ENCODE peak calls at places on chromosome 22, in seven cellular contexts. One of them, this sample, is unnamed.

GRCh38 chr22:37560682-37561208 is 465 bp downstream of the CDC42EP1 start:
- DNase-seq in HCT116: no peak
- DNase-seq in K562: peak; percentile 57
- DNase-seq in SK-N-SH: peak; percentile 65
- DNase-seq in H1: no peak
- DNase-seq in HepG2: no peak
- DNase-seq in GM12878: no peak
- DNase-seq in this sample: peak; percentile 37

GRCh38 chr22:41070665-41071331 is 21.6 kb upstream of the EP300 start:
- DNase-seq in K562: no peak
- DNase-seq in GM12878: no peak
- DNase-seq in HepG2: no peak
- DNase-seq in SK-N-SH: no peak
- DNase-seq in H1: no peak
- DNase-seq in HCT116: no peak
- DNase-seq in this sample: no peak

GRCh38 chr22:46763051-46763705 is 728 bp downstream of the TBC1D22A start:
- DNase-seq in HCT116: no peak
- DNase-seq in SK-N-SH: peak; percentile 52
- DNase-seq in GM12878: no peak
- DNase-seq in K562: peak; percentile 38
- DNase-seq in HepG2: no peak
- DNase-seq in H1: no peak
- DNase-seq in this sample: no peak

GRCh38 chr22:46376096-46376495 is 40.6 kb downstream of the TRMU start:
- DNase-seq in SK-N-SH: no peak
- DNase-seq in H1: no peak
- DNase-seq in GM12878: no peak
- DNase-seq in HepG2: no peak
- DNase-seq in HCT116: no peak
- DNase-seq in K562: no peak
- DNase-seq in this sample: no peak

GRCh38 chr22:32723632-32724031 is 77.9 kb upstream of the TIMP3 start:
- DNase-seq in HCT116: no peak
- DNase-seq in GM12878: peak; percentile 25
- DNase-seq in HepG2: no peak
- DNase-seq in H1: no peak
- DNase-seq in K562: no peak
- DNase-seq in SK-N-SH: no peak
- DNase-seq in this sample: no peak

GRCh38 chr22:39306456-39307361 is 12.7 kb downstream of the RPL3 start:
- DNase-seq in GM12878: no peak
- DNase-seq in SK-N-SH: peak; percentile 51
- DNase-seq in HCT116: no peak
- DNase-seq in H1: no peak
- DNase-seq in K562: peak; percentile 60
- DNase-seq in HepG2: no peak
- DNase-seq in this sample: no peak

GRCh38 chr22:30368420-30368819 is 11.6 kb downstream of the CCDC157 start:
- DNase-seq in SK-N-SH: no peak
- DNase-seq in K562: no peak
- DNase-seq in H1: no peak
- DNase-seq in HepG2: no peak
- DNase-seq in HCT116: no peak
- DNase-seq in GM12878: no peak
- DNase-seq in this sample: no peak

GRCh38 chr22:40426671-40427070 is 56.3 kb downstream of the SGSM3 start:
- DNase-seq in HCT116: no peak
- DNase-seq in H1: no peak
- DNase-seq in GM12878: no peak
- DNase-seq in SK-N-SH: no peak
- DNase-seq in HepG2: no peak
- DNase-seq in K562: no peak
- DNase-seq in this sample: no peak

GRCh38 chr22:39244496-39245129 is at the start of gene PDGFB:
- DNase-seq in GM12878: no peak
- DNase-seq in HCT116: no peak
- DNase-seq in HepG2: no peak
- DNase-seq in H1: no peak
- DNase-seq in K562: no peak
- DNase-seq in SK-N-SH: no peak
- DNase-seq in this sample: peak; percentile 89

GRCh38 chr22:40721266-40721665 is 42.0 kb downstream of the MCHR1 start:
- DNase-seq in HCT116: no peak
- DNase-seq in GM12878: no peak
- DNase-seq in K562: no peak
- DNase-seq in HepG2: peak; percentile 40
- DNase-seq in SK-N-SH: peak; percentile 50
- DNase-seq in H1: no peak
- DNase-seq in this sample: no peak

GRCh38 chr22:47401976-47402770 is 639.7 kb downstream of the TBC1D22A start:
- DNase-seq in HCT116: no peak
- DNase-seq in H1: no peak
- DNase-seq in GM12878: no peak
- DNase-seq in SK-N-SH: no peak
- DNase-seq in K562: no peak
- DNase-seq in HepG2: no peak
- DNase-seq in this sample: no peak

GRCh38 chr22:49969751-49970527 is 9.4 kb downstream of the PIM3 start:
- DNase-seq in HepG2: no peak
- DNase-seq in H1: no peak
- DNase-seq in GM12878: no peak
- DNase-seq in K562: no peak
- DNase-seq in HCT116: no peak
- DNase-seq in SK-N-SH: peak; percentile 21
- DNase-seq in this sample: no peak

GRCh38 chr22:49972163-49973017 is 11.8 kb downstream of the PIM3 start:
- DNase-seq in K562: peak; percentile 22
- DNase-seq in H1: no peak
- DNase-seq in HepG2: no peak
- DNase-seq in HCT116: no peak
- DNase-seq in GM12878: no peak
- DNase-seq in SK-N-SH: peak; percentile 48
- DNase-seq in this sample: no peak

GRCh38 chr22:49970528-49971231 is 10.1 kb downstream of the PIM3 start:
- DNase-seq in H1: peak; percentile 70
- DNase-seq in SK-N-SH: peak; percentile 79
- DNase-seq in GM12878: peak; percentile 85
- DNase-seq in K562: peak; percentile 80
- DNase-seq in HepG2: peak; percentile 97
- DNase-seq in HCT116: peak; percentile 98
- DNase-seq in this sample: peak; percentile 98

GRCh38 chr22:49973018-49973965 is 12.7 kb downstream of the PIM3 start:
- DNase-seq in HepG2: no peak
- DNase-seq in H1: no peak
- DNase-seq in GM12878: no peak
- DNase-seq in K562: no peak
- DNase-seq in HCT116: no peak
- DNase-seq in SK-N-SH: no peak
- DNase-seq in this sample: no peak

DNA sequence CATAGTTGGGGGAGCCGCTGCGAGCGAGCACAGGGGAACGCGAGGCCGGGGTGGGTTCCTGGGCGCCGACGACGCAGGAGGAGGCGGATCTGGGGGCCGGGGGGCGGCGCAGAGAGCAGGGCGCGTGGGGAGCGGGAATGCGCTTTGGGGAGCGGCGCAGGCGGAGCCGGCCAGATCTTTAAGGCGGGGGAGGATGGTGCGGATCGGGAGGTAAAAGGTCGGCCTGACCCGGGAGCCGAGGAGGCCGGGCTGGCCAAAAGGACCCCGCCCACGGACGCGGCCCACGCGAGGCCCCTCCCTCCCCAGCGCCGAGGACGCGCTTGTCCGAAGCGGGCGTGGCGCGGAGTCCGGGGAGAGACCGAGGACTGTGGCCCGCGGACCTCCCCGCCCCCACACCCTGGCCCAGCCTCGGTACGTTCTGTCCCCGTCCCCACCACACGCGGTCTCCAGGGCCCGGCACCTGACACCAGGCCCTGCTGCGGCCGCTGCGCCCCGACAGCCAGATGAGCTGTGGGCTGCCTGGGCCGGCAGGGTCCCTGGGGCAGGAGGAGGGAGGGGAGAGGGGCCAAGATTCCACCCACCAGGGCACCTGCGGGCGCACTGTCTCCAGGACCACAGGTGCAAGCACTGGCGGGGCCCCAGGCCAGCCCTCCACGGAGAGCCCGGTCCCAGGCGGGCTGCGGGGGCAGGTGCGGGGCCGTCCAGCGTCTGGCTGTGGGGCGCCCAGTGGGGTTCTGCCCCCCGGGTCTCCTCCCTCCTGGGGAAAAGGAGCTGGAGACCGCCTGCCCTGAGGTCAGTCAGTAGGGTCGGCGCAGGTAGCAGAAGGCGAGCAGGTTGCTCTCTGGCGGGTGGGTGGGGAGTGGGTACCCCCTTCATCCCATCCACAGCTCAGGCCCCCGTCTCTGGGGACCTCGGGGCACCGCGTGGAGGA is 10.9 kb downstream of the PIM3 start:
- DNase-seq in HCT116: no peak
- DNase-seq in H1: no peak
- DNase-seq in GM12878: no peak
- DNase-seq in HepG2: no peak
- DNase-seq in K562: peak; percentile 84
- DNase-seq in SK-N-SH: peak; percentile 71
- DNase-seq in this sample: peak; percentile 94
- TF ChIP-seq JUND in HCT116: no peak
- TF ChIP-seq JUND in H1: no peak
- TF ChIP-seq JUND in GM12878: no peak
- TF ChIP-seq JUND in HepG2: no peak
- TF ChIP-seq JUND in K562: no peak
- TF ChIP-seq JUND in SK-N-SH: no peak
- TF ChIP-seq JUND in this sample: no peak

DNA sequence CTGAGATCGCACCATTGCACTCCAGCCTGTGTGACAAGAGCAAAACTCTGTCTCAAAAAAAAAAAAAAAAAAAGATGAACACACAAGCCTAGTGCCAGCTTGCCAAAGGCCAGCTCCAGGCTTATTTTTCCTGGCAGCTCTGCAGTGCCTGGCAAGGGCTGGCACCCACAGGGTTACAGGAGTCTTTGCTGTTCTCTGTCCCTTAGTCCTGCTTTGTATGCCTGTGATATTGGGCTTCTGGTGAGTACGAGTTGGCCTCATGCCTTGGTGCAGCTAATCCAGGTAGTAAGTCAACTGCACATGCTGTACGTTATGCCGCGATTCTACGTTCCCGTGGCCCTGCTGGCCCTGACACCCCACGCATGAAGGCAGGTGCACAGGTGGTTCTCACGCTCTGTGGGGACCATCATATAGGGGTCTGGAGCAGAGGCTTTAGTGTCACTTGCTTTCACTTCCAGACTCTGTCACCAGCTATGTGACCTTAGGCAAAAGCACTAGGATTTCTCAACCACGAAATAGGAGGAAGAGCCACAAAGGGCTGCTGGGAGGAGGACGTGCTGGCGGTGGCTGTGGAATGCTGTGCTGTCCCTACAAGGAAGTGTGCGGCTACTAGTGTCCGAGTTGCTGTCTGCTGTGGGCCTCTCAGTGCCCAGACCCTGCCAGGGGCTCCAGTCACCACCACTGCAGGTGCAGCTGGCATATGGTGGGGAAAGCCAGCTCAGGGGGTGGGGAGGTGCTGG is 21.4 kb upstream of the RASL10A start:
- DNase-seq in HCT116: no peak
- DNase-seq in H1: no peak
- DNase-seq in K562: no peak
- DNase-seq in GM12878: no peak
- DNase-seq in SK-N-SH: no peak
- DNase-seq in HepG2: no peak
- DNase-seq in this sample: peak; percentile 75
- TF ChIP-seq JUND in HCT116: no peak
- TF ChIP-seq JUND in H1: no peak
- TF ChIP-seq JUND in K562: no peak
- TF ChIP-seq JUND in GM12878: no peak
- TF ChIP-seq JUND in SK-N-SH: no peak
- TF ChIP-seq JUND in HepG2: no peak
- TF ChIP-seq JUND in this sample: no peak

DNA sequence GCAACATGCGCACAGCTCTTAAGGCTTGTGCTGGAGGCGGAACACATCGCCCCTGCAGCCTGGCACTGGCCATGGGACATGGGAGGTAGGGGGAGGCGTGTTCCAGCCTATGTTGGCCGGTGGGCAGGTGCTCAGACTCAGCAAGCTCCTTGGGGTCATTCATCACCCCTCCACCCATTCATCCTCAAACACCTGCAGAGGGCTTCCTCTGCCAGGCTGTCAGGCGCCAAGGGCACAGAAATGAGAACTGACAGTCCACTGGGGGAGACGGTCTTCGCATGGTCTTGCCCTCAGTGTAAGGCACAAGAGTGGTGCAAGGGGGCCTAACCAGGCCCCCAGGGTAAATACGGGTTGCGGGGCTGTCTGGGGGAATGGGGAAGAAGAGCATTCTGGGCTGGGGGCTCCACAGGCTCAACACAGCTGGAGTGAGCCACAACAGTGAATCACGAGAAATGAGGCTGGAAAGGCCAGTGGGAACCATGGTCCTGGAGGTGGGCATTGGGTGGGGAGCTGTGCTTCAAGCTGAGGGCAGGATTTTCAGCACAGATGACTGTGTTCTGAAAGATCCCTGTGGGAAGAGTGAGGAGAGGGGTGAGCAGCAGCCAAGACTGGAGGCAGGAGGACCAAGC is 55.4 kb downstream of the ARFGAP3 start:
- DNase-seq in H1: no peak
- DNase-seq in HepG2: no peak
- DNase-seq in SK-N-SH: no peak
- DNase-seq in GM12878: no peak
- DNase-seq in K562: no peak
- DNase-seq in HCT116: no peak
- DNase-seq in this sample: no peak
- TF ChIP-seq JUND in H1: no peak
- TF ChIP-seq JUND in HepG2: no peak
- TF ChIP-seq JUND in SK-N-SH: no peak
- TF ChIP-seq JUND in GM12878: no peak
- TF ChIP-seq JUND in K562: no peak
- TF ChIP-seq JUND in HCT116: no peak
- TF ChIP-seq JUND in this sample: no peak

GRCh38 chr22:18024956-18025720 is 777 bp upstream of the MICAL3 start:
- DNase-seq in HCT116: no peak
- DNase-seq in SK-N-SH: peak; percentile 47
- DNase-seq in K562: no peak
- DNase-seq in GM12878: no peak
- DNase-seq in HepG2: no peak
- DNase-seq in H1: no peak
- DNase-seq in this sample: no peak

GRCh38 chr22:18022851-18023250 is 1.5 kb downstream of the MICAL3 start:
- DNase-seq in HepG2: no peak
- DNase-seq in H1: no peak
- DNase-seq in HCT116: no peak
- DNase-seq in K562: no peak
- DNase-seq in SK-N-SH: no peak
- DNase-seq in GM12878: no peak
- DNase-seq in this sample: no peak

GRCh38 chr22:18023509-18024275 is 669 bp downstream of the MICAL3 start:
- DNase-seq in SK-N-SH: peak; percentile 87
- DNase-seq in GM12878: no peak
- DNase-seq in K562: peak; percentile 61
- DNase-seq in HCT116: peak; percentile 65
- DNase-seq in HepG2: no peak
- DNase-seq in H1: peak; percentile 53
- DNase-seq in this sample: peak; percentile 82

GRCh38 chr22:18021431-18021830 is 2.9 kb downstream of the MICAL3 start:
- DNase-seq in K562: no peak
- DNase-seq in GM12878: no peak
- DNase-seq in SK-N-SH: no peak
- DNase-seq in H1: no peak
- DNase-seq in HCT116: no peak
- DNase-seq in HepG2: no peak
- DNase-seq in this sample: no peak

GRCh38 chr22:18024276-18024939 is at the start of gene MICAL3:
- DNase-seq in HepG2: no peak
- DNase-seq in SK-N-SH: peak; percentile 93
- DNase-seq in GM12878: no peak
- DNase-seq in H1: no peak
- DNase-seq in K562: peak; percentile 71
- DNase-seq in HCT116: peak; percentile 34
- DNase-seq in this sample: peak; percentile 70
- TF ChIP-seq JUND in HepG2: no peak
- TF ChIP-seq JUND in SK-N-SH: no peak
- TF ChIP-seq JUND in GM12878: no peak
- TF ChIP-seq JUND in H1: no peak
- TF ChIP-seq JUND in K562: no peak
- TF ChIP-seq JUND in HCT116: no peak
- TF ChIP-seq JUND in this sample: no peak